ENCODE peak calls at places on chromosome 18, in nine cellular contexts. S is brain microvascular endothelial cell; D is psoas muscle; G is CD8-positive, alpha-beta T cell; W is left ventricle myocardium inferior; R is GM23338; P is right atrium auricular region; N is AG09309; H is GM12865. I is an unnamed sample.

GRCh38 chr18:8607776-8608682 is 1.2 kb upstream of the RAB12 start:
- DNase-seq in S (no peak), D (no peak), G (no peak), W (no peak), R (no peak), P (peak), N (no peak), H (peak), I (peak)

GRCh38 chr18:48866028-48866733 is 84.6 kb downstream of the SMAD7 start:
- DNase-seq in S (no peak), D (peak), G (no peak), W (peak), R (no peak), P (no peak), N (peak), H (no peak), I (peak)

GRCh38 chr18:59096098-59096779 is 43.4 kb upstream of the SEC11C start:
- DNase-seq in S (no peak), D (no peak), G (no peak), W (no peak), R (peak), P (no peak), N (no peak), H (no peak), I (no peak)

GRCh38 chr18:26780520-26781325 is 84.8 kb downstream of the AQP4 start:
- DNase-seq in S (no peak), D (no peak), G (no peak), W (no peak), R (no peak), P (no peak), N (no peak), H (peak), I (no peak)

GRCh38 chr18:5865521-5865920 is 29.8 kb downstream of the TMEM200C start:
- DNase-seq in S (no peak), D (no peak), G (no peak), W (no peak), R (no peak), P (no peak), N (no peak), H (no peak), I (no peak)

GRCh38 chr18:13051950-13052349 is 60.8 kb downstream of the CEP192 start:
- DNase-seq in S (no peak), D (no peak), G (no peak), W (no peak), R (no peak), P (no peak), N (no peak), H (no peak), I (no peak)

GRCh38 chr18:75053028-75053624 is 155.8 kb downstream of the PTGR3 start:
- DNase-seq in S (no peak), D (no peak), G (no peak), W (no peak), R (no peak), P (no peak), N (no peak), H (no peak), I (no peak)

GRCh38 chr18:14925281-14925709 is 177.3 kb downstream of the ANKRD30B start:
- DNase-seq in S (no peak), D (no peak), G (no peak), W (no peak), R (no peak), P (no peak), N (peak), H (no peak), I (no peak)

GRCh38 chr18:9101730-9102390 is 639 bp upstream of the NDUFV2 start:
- DNase-seq in S (peak), D (no peak), G (no peak), W (no peak), R (no peak), P (no peak), N (peak), H (peak), I (no peak)

GRCh38 chr18:68033466-68033865 is 516.9 kb upstream of the DSEL start:
- DNase-seq in S (peak), D (no peak), G (no peak), W (no peak), R (no peak), P (no peak), N (no peak), H (no peak), I (no peak)

GRCh38 chr18:66560092-66560491 is 43.8 kb downstream of the CDH19 start:
- DNase-seq in S (peak), D (no peak), G (no peak), W (no peak), R (peak), P (no peak), N (no peak), H (peak), I (no peak)

GRCh38 chr18:10006261-10006903 is 92.6 kb downstream of the VAPA start:
- DNase-seq in S (no peak), D (no peak), G (no peak), W (no peak), R (no peak), P (no peak), N (no peak), H (no peak), I (peak)

GRCh38 chr18:63074987-63075404 is 244.6 kb downstream of the BCL2 start:
- DNase-seq in S (peak), D (peak), G (peak), W (peak), R (peak), P (peak), N (no peak), H (no peak), I (no peak)

GRCh38 chr18:32383040-32383819 is 87.5 kb downstream of the GAREM1 start:
- DNase-seq in S (peak), D (no peak), G (no peak), W (no peak), R (no peak), P (no peak), N (peak), H (no peak), I (peak)

GRCh38 chr18:29979884-29980283 is 1062.7 kb downstream of the DSC3 start:
- DNase-seq in S (no peak), D (no peak), G (no peak), W (no peak), R (peak), P (no peak), N (no peak), H (no peak), I (no peak)

GRCh38 chr18:23684515-23685197 is 4.6 kb upstream of the LAMA3 start:
- DNase-seq in S (peak), D (no peak), G (no peak), W (no peak), R (no peak), P (no peak), N (peak), H (no peak), I (no peak)

DNA sequence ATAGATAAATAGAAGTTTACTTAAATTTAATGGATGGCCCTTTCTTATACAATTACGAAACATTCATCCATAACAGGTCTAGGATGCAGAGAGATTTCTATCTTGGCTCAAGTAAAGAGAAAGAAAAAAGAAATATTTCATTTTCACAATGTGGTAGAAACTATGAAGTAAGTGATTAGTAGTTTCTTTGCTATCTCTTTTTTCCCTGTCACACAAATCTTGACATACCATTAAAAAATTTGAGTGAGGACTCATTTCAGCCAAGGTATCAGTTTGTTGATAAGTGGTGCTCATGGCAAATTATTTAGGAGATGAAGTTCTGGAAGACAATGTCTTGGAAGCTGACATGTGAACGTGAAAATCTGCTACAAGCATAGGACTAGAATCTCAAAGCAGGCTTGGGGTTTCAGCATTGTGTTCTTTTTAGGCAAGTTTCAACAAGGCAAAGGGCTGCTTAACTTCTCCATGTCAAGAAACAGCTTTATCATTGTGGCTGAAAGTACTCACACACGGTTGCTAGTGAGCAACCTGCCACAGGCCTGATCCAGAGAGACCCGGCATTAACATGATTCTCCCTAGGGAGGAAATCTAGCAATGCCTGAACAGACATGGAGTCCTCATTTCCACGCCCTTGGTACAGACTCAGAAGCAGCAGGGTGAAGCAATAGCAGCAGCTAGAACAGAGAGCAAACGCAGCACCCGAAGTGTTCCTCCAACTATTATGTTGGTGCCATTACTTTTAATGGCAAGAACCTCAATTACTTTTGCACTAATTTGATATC is 414.5 kb downstream of the DLGAP1 start:
- DNase-seq in S (no peak), D (no peak), G (no peak), W (no peak), R (no peak), P (no peak), N (no peak), H (peak), I (no peak)
- H3K4me3 ChIP-seq in S (no peak), D (no peak), G (no peak), W (no peak), R (no peak), P (no peak), N (no peak), H (no peak), I (no peak)

GRCh38 chr18:43170586-43170985 is 55.1 kb upstream of the RIT2 start:
- DNase-seq in S (no peak), D (no peak), G (no peak), W (no peak), R (peak), P (no peak), N (no peak), H (no peak), I (no peak)
- TF ChIP-seq CTCF in S (no peak), D (no peak), G (no peak), W (no peak), R (peak), P (no peak), N (no peak), H (no peak), I (no peak)

DNA sequence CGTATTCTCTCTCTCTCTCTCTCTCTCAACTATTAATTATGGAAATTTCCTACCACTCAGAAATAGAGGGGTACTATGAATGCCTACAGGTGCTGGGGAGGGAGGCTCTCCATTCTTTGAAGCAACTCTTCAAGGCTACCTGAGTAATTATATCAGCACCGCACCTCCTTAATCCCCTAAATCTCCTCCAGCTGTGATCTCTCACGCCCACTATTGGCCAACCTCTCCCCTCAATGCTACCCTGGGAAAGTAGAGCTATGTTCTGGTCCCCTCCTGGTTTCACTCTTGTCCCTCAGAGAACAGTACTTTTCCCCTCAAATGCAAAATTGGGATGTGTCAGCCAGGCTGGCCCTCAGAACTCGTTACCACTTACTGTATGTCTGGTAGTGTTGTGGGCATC is 1.6 kb downstream of the MOCOS start:
- DNase-seq in S (no peak), D (no peak), G (no peak), W (no peak), R (peak), P (no peak), N (no peak), H (no peak), I (no peak)
- H3K4me3 ChIP-seq in S (no peak), D (no peak), G (no peak), W (no peak), R (peak), P (no peak), N (peak), H (no peak), I (no peak)

GRCh38 chr18:36185901-36186460 is 1.3 kb upstream of the MOCOS start:
- DNase-seq in S (no peak), D (no peak), G (no peak), W (no peak), R (no peak), P (peak), N (no peak), H (no peak), I (no peak)

GRCh38 chr18:36187826-36188721 is 777 bp downstream of the MOCOS start:
- DNase-seq in S (no peak), D (peak), G (no peak), W (peak), R (peak), P (peak), N (peak), H (no peak), I (no peak)

GRCh38 chr18:36185157-36185556 is 2.1 kb upstream of the MOCOS start:
- DNase-seq in S (no peak), D (no peak), G (no peak), W (no peak), R (no peak), P (no peak), N (no peak), H (peak), I (no peak)

GRCh38 chr18:36187138-36187825 is at the start of gene MOCOS:
- DNase-seq in S (peak), D (peak), G (no peak), W (peak), R (peak), P (peak), N (no peak), H (peak), I (no peak)

GRCh38 chr18:36186461-36187137 is 698 bp upstream of the MOCOS start:
- DNase-seq in S (no peak), D (peak), G (no peak), W (peak), R (peak), P (peak), N (no peak), H (peak), I (no peak)
- TF ChIP-seq CTCF in S (no peak), D (no peak), G (no peak), W (no peak), R (no peak), P (no peak), N (no peak), H (no peak), I (no peak)